ENCODE peak calls at places on chromosomes 2 and 18, in eight cellular contexts. S is foreskin fibroblast, Z is colonic mucosa, O is fibroblast of pulmonary artery, P is OCI-LY7, B is Panc1, R is tibial nerve, T is heart left ventricle. I is an unnamed sample.

GRCh38 chr18:31246460-31246859 is 71.5 kb upstream of the DSG1 start:
- DNase-seq in S (no peak), Z (no peak), O (no peak), P (no peak), B (no peak), R (no peak), T (no peak), I (no peak)

GRCh38 chr18:67731853-67732252 is 215.3 kb upstream of the DSEL start:
- DNase-seq in S (peak), Z (no peak), O (peak), P (no peak), B (peak), R (no peak), T (no peak), I (peak)

GRCh38 chr2:147709655-147710054 is 135.2 kb upstream of the ACVR2A start:
- DNase-seq in S (no peak), Z (no peak), O (no peak), P (no peak), B (no peak), R (no peak), T (no peak), I (no peak)

GRCh38 chr2:133777607-133778006 is 209.3 kb upstream of the NCKAP5 start:
- DNase-seq in S (no peak), Z (no peak), O (no peak), P (no peak), B (no peak), R (no peak), T (no peak), I (peak)

GRCh38 chr18:22847392-22847791 is 85.7 kb upstream of the RBBP8 start:
- DNase-seq in S (no peak), Z (no peak), O (peak), P (no peak), B (no peak), R (no peak), T (no peak), I (peak)

GRCh38 chr2:48870503-48870902 is 115.0 kb upstream of the LHCGR start:
- DNase-seq in S (no peak), Z (no peak), O (no peak), P (no peak), B (no peak), R (no peak), T (no peak), I (no peak)

GRCh38 chr2:191321861-191322662 is 76.9 kb downstream of the MYO1B start:
- DNase-seq in S (peak), Z (no peak), O (peak), P (no peak), B (no peak), R (no peak), T (peak), I (peak)

GRCh38 chr2:85134255-85135065 is 1.3 kb downstream of the TCF7L1 start:
- DNase-seq in S (no peak), Z (peak), O (peak), P (no peak), B (no peak), R (no peak), T (peak), I (peak)

GRCh38 chr2:78020500-78020899 is 498.3 kb upstream of the LRRTM4 start:
- DNase-seq in S (no peak), Z (no peak), O (no peak), P (no peak), B (no peak), R (no peak), T (no peak), I (no peak)

GRCh38 chr2:270861-271260 is 6.1 kb downstream of the ACP1 start:
- DNase-seq in S (no peak), Z (no peak), O (no peak), P (no peak), B (no peak), R (no peak), T (no peak), I (no peak)

GRCh38 chr2:168635065-168635577 is 167.3 kb upstream of the NOSTRIN start:
- DNase-seq in S (peak), Z (peak), O (peak), P (no peak), B (no peak), R (peak), T (peak), I (peak)

GRCh38 chr2:26921323-26921722 is 49.1 kb upstream of the MAPRE3 start:
- DNase-seq in S (no peak), Z (no peak), O (no peak), P (no peak), B (no peak), R (no peak), T (no peak), I (no peak)

GRCh38 chr2:32006992-32007391 is 3.8 kb downstream of the MEMO1 start:
- DNase-seq in S (no peak), Z (no peak), O (no peak), P (no peak), B (no peak), R (no peak), T (no peak), I (no peak)

GRCh38 chr2:43623052-43623451 is 14.0 kb upstream of the PLEKHH2 start:
- DNase-seq in S (no peak), Z (no peak), O (peak), P (no peak), B (no peak), R (no peak), T (peak), I (no peak)

GRCh38 chr2:169300617-169301530 is 61.5 kb downstream of the LRP2 start:
- DNase-seq in S (no peak), Z (no peak), O (no peak), P (no peak), B (no peak), R (no peak), T (no peak), I (no peak)

GRCh38 chr2:33074197-33074596 is 127.4 kb downstream of the LTBP1 start:
- DNase-seq in S (no peak), Z (no peak), O (no peak), P (no peak), B (no peak), R (no peak), T (no peak), I (no peak)

GRCh38 chr2:120367649-120368048 is 21.7 kb downstream of the INHBB start:
- DNase-seq in S (no peak), Z (no peak), O (no peak), P (no peak), B (no peak), R (no peak), T (no peak), I (no peak)

GRCh38 chr18:37705016-37705415 is 139.4 kb upstream of the CELF4 start:
- DNase-seq in S (no peak), Z (no peak), O (no peak), P (no peak), B (no peak), R (no peak), T (no peak), I (no peak)

GRCh38 chr2:20447437-20448245 is 767 bp downstream of the RHOB start:
- DNase-seq in S (no peak), Z (peak), O (peak), P (no peak), B (no peak), R (no peak), T (peak), I (peak)

GRCh38 chr2:198374375-198375072 is 570.1 kb downstream of the PLCL1 start:
- DNase-seq in S (peak), Z (peak), O (peak), P (peak), B (peak), R (peak), T (no peak), I (peak)

GRCh38 chr2:65071499-65072180 is 15.4 kb downstream of the CEP68 start:
- DNase-seq in S (no peak), Z (no peak), O (peak), P (peak), B (no peak), R (no peak), T (no peak), I (no peak)

GRCh38 chr2:119702918-119703401 is 24.0 kb downstream of the TMEM177 start:
- DNase-seq in S (peak), Z (peak), O (peak), P (peak), B (peak), R (peak), T (peak), I (peak)

GRCh38 chr2:159617651-159618050 is 1.3 kb upstream of the BAZ2B start:
- DNase-seq in S (no peak), Z (peak), O (peak), P (no peak), B (no peak), R (peak), T (no peak), I (peak)

GRCh38 chr2:11939523-11939922 is 193.1 kb downstream of the LPIN1 start:
- DNase-seq in S (no peak), Z (no peak), O (no peak), P (no peak), B (no peak), R (no peak), T (no peak), I (no peak)

GRCh38 chr2:240165638-240166037 is 25.2 kb upstream of the OTOS start:
- DNase-seq in S (no peak), Z (no peak), O (no peak), P (no peak), B (no peak), R (no peak), T (no peak), I (no peak)

GRCh38 chr2:134244587-134244986 is 9.3 kb upstream of the MGAT5 start:
- DNase-seq in S (no peak), Z (no peak), O (no peak), P (peak), B (no peak), R (no peak), T (no peak), I (peak)

GRCh38 chr2:206260427-206261012 is 13.9 kb upstream of the ZDBF2 start:
- DNase-seq in S (peak), Z (no peak), O (peak), P (peak), B (peak), R (peak), T (no peak), I (peak)

GRCh38 chr2:109648041-109648527 is 33.9 kb downstream of the SOWAHC start:
- DNase-seq in S (peak), Z (no peak), O (peak), P (no peak), B (no peak), R (no peak), T (no peak), I (peak)

GRCh38 chr2:71678874-71679273 is 225.5 kb downstream of the DYSF start:
- DNase-seq in S (no peak), Z (no peak), O (no peak), P (no peak), B (no peak), R (no peak), T (no peak), I (no peak)

GRCh38 chr2:13193900-13194299 is 477.2 kb downstream of the TRIB2 start:
- DNase-seq in S (no peak), Z (no peak), O (peak), P (peak), B (peak), R (no peak), T (no peak), I (peak)

GRCh38 chr18:13544953-13545352 is 181.4 kb downstream of the FAM210A start:
- DNase-seq in S (no peak), Z (peak), O (no peak), P (no peak), B (no peak), R (no peak), T (no peak), I (no peak)

GRCh38 chr2:218033590-218034496 is 31.0 kb upstream of the TNS1 start:
- DNase-seq in S (no peak), Z (peak), O (no peak), P (no peak), B (no peak), R (no peak), T (no peak), I (no peak)

GRCh38 chr2:136582631-136583205 is 182.6 kb upstream of the THSD7B start:
- DNase-seq in S (no peak), Z (peak), O (peak), P (peak), B (no peak), R (peak), T (peak), I (no peak)

DNA sequence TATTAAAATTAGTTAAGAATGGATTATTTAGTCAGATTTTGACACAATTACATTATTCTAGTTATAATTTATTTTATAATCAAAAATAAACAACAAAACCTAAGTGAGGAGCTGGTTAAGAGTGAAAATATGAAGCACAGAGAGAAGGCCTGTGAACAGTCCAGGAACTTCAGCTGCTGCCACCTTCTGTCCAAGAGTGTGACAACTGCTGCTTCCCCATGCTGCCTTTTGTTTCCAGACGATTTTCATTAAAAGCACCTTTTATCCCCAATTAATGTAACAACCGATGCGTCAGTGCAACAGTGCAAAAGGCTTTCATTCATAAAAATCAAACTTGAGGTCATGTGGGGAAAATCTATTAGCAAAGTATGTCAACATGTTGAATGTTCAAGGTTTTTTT is 363.6 kb downstream of the CTNNA2 start:
- DNase-seq in S (no peak), Z (no peak), O (no peak), P (peak), B (no peak), R (no peak), T (no peak), I (peak)
- TF ChIP-seq CTCF in S (peak), Z (no peak), O (no peak), P (peak), B (peak), R (no peak), T (peak), I (peak)

GRCh38 chr2:128841803-128842202 is 523.1 kb upstream of the HS6ST1 start:
- DNase-seq in S (no peak), Z (no peak), O (no peak), P (no peak), B (no peak), R (no peak), T (no peak), I (no peak)
- H3K4me3 ChIP-seq in S (no peak), Z (no peak), O (no peak), P (no peak), B (no peak), R (no peak), T (no peak), I (no peak)

DNA sequence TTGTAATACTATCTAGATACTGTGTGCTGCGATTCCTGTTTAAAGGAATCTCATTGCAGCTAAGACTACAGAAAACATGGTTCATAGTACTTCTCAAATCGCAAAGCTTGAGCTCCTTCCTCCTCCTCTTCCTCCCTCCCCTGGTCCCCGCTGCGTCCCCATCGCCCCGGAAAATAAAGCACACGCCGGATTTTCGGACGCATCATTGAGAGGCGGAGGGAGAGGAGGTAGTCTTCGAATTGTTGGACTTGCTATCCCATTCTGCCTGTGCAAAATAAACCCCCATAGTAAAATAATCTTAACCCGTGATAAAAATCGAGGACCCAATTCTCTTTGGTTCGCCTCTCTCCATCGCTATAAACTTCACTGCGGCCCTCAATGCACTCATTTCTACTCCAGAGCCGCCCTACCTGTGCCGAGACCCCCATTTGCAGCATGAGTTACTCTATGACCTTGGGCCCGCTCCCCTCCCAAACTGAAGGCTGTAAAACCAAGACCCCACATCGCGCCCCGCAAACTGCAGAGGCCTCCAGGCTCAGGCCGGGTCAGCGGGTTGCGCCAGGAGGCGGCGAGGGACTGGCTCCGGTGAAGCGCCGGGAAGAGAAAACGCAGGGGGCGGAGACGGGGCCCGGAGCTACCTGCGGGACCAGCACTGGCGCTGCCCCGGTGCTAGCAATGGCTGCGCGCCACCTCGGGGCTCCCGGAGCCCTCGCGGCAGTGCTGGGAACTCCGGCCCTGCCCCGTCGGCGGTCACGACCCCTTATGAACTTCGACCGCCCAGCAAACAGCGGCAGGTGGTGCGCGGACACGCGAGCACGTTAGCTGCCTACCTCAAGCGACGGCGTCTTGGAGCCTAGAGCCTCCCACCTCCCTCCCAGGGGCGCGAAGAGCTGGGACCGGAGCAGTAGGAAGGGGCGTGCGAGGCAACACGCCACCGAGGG is 649 bp downstream of the ESCO1 start:
- DNase-seq in S (peak), Z (peak), O (peak), P (peak), B (no peak), R (no peak), T (peak), I (peak)
- TF ChIP-seq CTCF in S (no peak), Z (no peak), O (no peak), P (no peak), B (no peak), R (no peak), T (no peak), I (no peak)

GRCh38 chr2:150442484-150442883 is 45.0 kb downstream of the RND3 start:
- DNase-seq in S (no peak), Z (no peak), O (no peak), P (no peak), B (no peak), R (no peak), T (no peak), I (no peak)
- H3K4me3 ChIP-seq in S (no peak), Z (no peak), O (no peak), P (no peak), B (no peak), R (no peak), T (no peak), I (no peak)

GRCh38 chr18:74623047-74623816 is 25.6 kb downstream of the ZNF407 start:
- DNase-seq in S (peak), Z (no peak), O (peak), P (no peak), B (no peak), R (no peak), T (no peak), I (peak)
- TF ChIP-seq CTCF in S (peak), Z (peak), O (peak), P (peak), B (peak), R (no peak), T (peak), I (peak)

GRCh38 chr2:229732897-229733296 is 18.5 kb upstream of the DNER start:
- DNase-seq in S (no peak), Z (no peak), O (no peak), P (no peak), B (no peak), R (no peak), T (no peak), I (no peak)

GRCh38 chr2:229733606-229734205 is 19.4 kb upstream of the DNER start:
- DNase-seq in S (no peak), Z (no peak), O (no peak), P (no peak), B (no peak), R (no peak), T (no peak), I (no peak)

GRCh38 chr2:229731363-229731762 is 17.0 kb upstream of the DNER start:
- DNase-seq in S (no peak), Z (no peak), O (no peak), P (no peak), B (no peak), R (no peak), T (no peak), I (no peak)

GRCh38 chr2:229734410-229734809 is 20.1 kb upstream of the DNER start:
- DNase-seq in S (no peak), Z (no peak), O (no peak), P (no peak), B (no peak), R (no peak), T (no peak), I (no peak)

GRCh38 chr2:229731916-229732315 is 17.6 kb upstream of the DNER start:
- DNase-seq in S (peak), Z (no peak), O (peak), P (no peak), B (no peak), R (no peak), T (no peak), I (peak)
- H3K4me3 ChIP-seq in S (no peak), Z (no peak), O (no peak), P (no peak), B (no peak), R (no peak), T (no peak), I (no peak)

DNA sequence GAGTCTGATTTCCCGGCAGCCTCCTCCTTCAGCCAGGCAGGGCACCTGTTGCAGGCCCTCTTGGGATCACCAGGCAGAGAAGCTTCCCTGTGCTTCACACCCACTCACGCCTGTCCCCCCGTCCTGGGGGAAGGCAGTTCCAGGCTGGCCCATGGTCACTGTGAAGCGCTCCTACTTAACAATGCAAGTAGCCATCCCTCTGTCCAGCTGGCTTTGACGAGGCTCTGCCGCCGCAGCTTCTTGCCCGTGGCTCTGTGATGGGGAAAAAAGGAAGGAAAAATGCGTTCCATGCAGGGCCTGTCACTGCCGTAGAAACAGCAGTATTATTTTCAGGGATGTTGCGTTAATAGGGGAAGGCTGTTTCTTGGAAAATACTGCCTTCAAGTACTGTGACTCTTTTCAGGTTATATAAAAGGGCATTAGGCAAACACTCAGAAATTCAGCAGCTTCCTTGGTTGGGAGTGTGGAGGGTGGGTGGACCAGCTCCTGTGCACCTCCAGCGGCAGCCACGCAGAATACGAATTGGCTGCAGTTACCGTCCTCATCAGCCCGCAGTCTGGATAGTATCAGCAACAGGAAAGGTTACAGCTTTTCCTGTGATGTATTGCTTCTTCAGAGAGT is 232.3 kb downstream of the KLHL29 start:
- DNase-seq in S (peak), Z (no peak), O (peak), P (no peak), B (no peak), R (peak), T (peak), I (peak)
- TF ChIP-seq CTCF in S (peak), Z (no peak), O (peak), P (no peak), B (no peak), R (peak), T (peak), I (peak)

GRCh38 chr18:78804206-78805030 is 175.2 kb upstream of the SALL3 start:
- DNase-seq in S (no peak), Z (no peak), O (no peak), P (no peak), B (no peak), R (no peak), T (no peak), I (no peak)
- H3K4me3 ChIP-seq in S (no peak), Z (no peak), O (no peak), P (no peak), B (no peak), R (no peak), T (no peak), I (no peak)

DNA sequence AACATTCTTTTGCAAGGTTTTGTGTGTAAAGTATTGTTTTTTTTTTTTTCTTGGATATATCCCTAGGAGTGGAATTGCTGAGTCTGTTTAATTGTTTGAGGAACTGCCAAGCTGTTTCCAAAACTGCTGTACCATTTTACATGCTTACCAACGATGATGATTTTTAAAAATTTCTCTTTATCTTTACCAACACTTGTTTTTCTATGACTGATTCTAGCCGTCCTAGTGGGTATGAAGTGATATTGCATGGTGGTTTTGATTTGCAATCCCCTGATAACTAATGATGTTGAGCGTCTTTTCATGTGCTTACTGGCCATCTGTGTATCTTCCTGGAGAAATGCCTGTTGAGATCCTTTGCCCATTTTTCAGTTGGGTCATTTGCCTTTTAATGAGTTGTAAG is 8.8 kb upstream of the AOX1 start:
- DNase-seq in S (no peak), Z (no peak), O (no peak), P (no peak), B (no peak), R (no peak), T (no peak), I (no peak)
- TF ChIP-seq CTCF in S (no peak), Z (no peak), O (peak), P (no peak), B (no peak), R (no peak), T (no peak), I (peak)

I was measured in AG10803.